ENCODE peak calls at places on chromosomes 7 and 10, in eight cellular contexts. J is HEK293T; P is NCI-H1417; E is activated T-cell treated with anti-CD3 and anti-CD28 coated beads, Interleukin-2, amount 50 U/mL, for 72 hours; D is PC-9; O is NCI-H460; L is kidney tubule cell; B is RPMI8226. S is an unnamed sample.

GRCh38 chr10:132075909-132076577 is 10.3 kb downstream of the JAKMIP3 start:
- DNase-seq in D (no peak), L (no peak), P (no peak), O (no peak), J (no peak), B (no peak), E (no peak), S (no peak)

GRCh38 chr7:7696458-7697119 is 21.8 kb downstream of the RPA3 start:
- DNase-seq in L (peak), O (no peak), B (no peak), E (no peak), D (no peak), J (no peak), P (no peak), S (no peak)

GRCh38 chr7:130180571-130180971 is 24.6 kb downstream of the TMEM209 start:
- DNase-seq in L (peak), E (peak), J (no peak), P (no peak), D (no peak), B (no peak), O (no peak), S (no peak)

GRCh38 chr7:2520131-2520807 is 695 bp downstream of the LFNG start:
- DNase-seq in B (peak), L (peak), D (peak), J (peak), P (peak), O (no peak), E (peak), S (no peak)

GRCh38 chr10:58511765-58512469 is 755 bp upstream of the BICC1 start:
- DNase-seq in P (no peak), D (no peak), B (no peak), J (no peak), O (no peak), L (peak), E (no peak), S (peak)

GRCh38 chr10:1199345-1199673 is 143.1 kb downstream of the WDR37 start:
- DNase-seq in E (no peak), L (no peak), J (no peak), B (no peak), D (no peak), P (no peak), O (no peak), S (no peak)

GRCh38 chr7:128031901-128032604 is 816 bp upstream of the LRRC4 start:
- DNase-seq in E (peak), D (no peak), O (no peak), J (peak), L (peak), B (no peak), P (peak), S (no peak)

GRCh38 chr7:37220664-37221063 is 228.0 kb downstream of the ELMO1 start:
- DNase-seq in L (no peak), O (no peak), B (no peak), E (no peak), D (no peak), P (no peak), J (no peak), S (no peak)

GRCh38 chr7:158811461-158811860 is 17.8 kb downstream of the ESYT2 start:
- DNase-seq in D (peak), B (no peak), J (no peak), L (peak), E (peak), P (no peak), O (no peak), S (peak)

GRCh38 chr10:73906524-73907447 is 4.1 kb upstream of the PLAU start:
- DNase-seq in D (peak), L (peak), B (no peak), J (peak), O (peak), P (no peak), E (no peak), S (peak)

GRCh38 chr7:24701232-24701898 is 55.9 kb downstream of the GSDME start:
- DNase-seq in B (no peak), J (no peak), E (no peak), D (peak), L (peak), O (no peak), P (no peak), S (peak)

GRCh38 chr7:135855836-135856235 is 107.2 kb upstream of the FAM180A start:
- DNase-seq in D (no peak), P (peak), J (no peak), E (no peak), B (peak), L (peak), O (no peak), S (no peak)

GRCh38 chr10:43407576-43408330 is 1.2 kb downstream of the HNRNPF start:
- DNase-seq in L (peak), J (peak), B (peak), E (peak), P (peak), D (peak), O (peak), S (peak)

GRCh38 chr10:75281980-75282379 is 46.2 kb upstream of the COMTD1 start:
- DNase-seq in L (no peak), E (no peak), B (no peak), O (no peak), J (no peak), D (peak), P (no peak), S (no peak)

GRCh38 chr7:127598318-127598717 is 4.8 kb downstream of the FSCN3 start:
- DNase-seq in B (peak), O (no peak), J (peak), L (peak), P (no peak), E (no peak), D (no peak), S (peak)

GRCh38 chr10:14608381-14609001 is 166.2 kb downstream of the FAM107B start:
- DNase-seq in L (peak), O (no peak), B (peak), D (no peak), P (no peak), E (no peak), J (no peak), S (no peak)

GRCh38 chr7:94696981-94697670 is 41.2 kb upstream of the SGCE start:
- DNase-seq in J (no peak), P (no peak), L (peak), O (peak), B (no peak), D (peak), E (no peak), S (peak)

GRCh38 chr10:87000491-87000890 is 19.6 kb upstream of the FAM25A start:
- DNase-seq in L (no peak), J (no peak), B (no peak), P (no peak), D (no peak), O (no peak), E (no peak), S (no peak)

GRCh38 chr7:9645756-9646155 is 1212.3 kb downstream of the NXPH1 start:
- DNase-seq in J (no peak), D (no peak), O (no peak), B (no peak), P (no peak), L (no peak), E (no peak), S (no peak)

GRCh38 chr10:22833781-22834180 is 94.1 kb upstream of the ARMC3 start:
- DNase-seq in D (no peak), E (no peak), J (no peak), L (no peak), P (peak), B (no peak), O (no peak), S (no peak)

GRCh38 chr7:139416405-139416804 is 56.7 kb downstream of the LUC7L2 start:
- DNase-seq in B (no peak), D (no peak), O (no peak), E (no peak), P (no peak), L (no peak), J (no peak), S (no peak)

GRCh38 chr7:20407585-20408466 is 77.1 kb downstream of the ITGB8 start:
- DNase-seq in P (peak), E (no peak), B (no peak), J (no peak), L (peak), D (peak), O (peak), S (peak)

GRCh38 chr7:112383671-112384417 is 66.4 kb upstream of the IFRD1 start:
- DNase-seq in P (peak), O (peak), J (peak), E (no peak), D (no peak), L (peak), B (peak), S (no peak)

GRCh38 chr7:22481726-22482125 is 18.3 kb downstream of the STEAP1B start:
- DNase-seq in B (peak), L (peak), J (no peak), D (no peak), E (no peak), P (no peak), O (no peak), S (no peak)